ENCODE peak calls at places on chromosomes 7 and 10, in five cellular contexts. S, P, W, L and Y are unnamed samples.
A peak's percentile ranks its signal among the peaks of the same experiment; 100 is the strongest.

GRCh38 chr10:78688945-78689935 is 379.5 kb upstream of the ZMIZ1 start:
- DNase-seq in S (no peak), P (peak; percentile 38), W (peak; percentile 31), L (peak; percentile 25), Y (no peak)

GRCh38 chr10:60990663-60991062 is 46.7 kb upstream of the RHOBTB1 start:
- DNase-seq in S (no peak), P (no peak), W (no peak), L (no peak), Y (no peak)

GRCh38 chr10:12981570-12981969 is 19.9 kb downstream of the CCDC3 start:
- DNase-seq in S (peak; percentile 29), P (no peak), W (no peak), L (no peak), Y (peak; percentile 82)

GRCh38 chr10:31709501-31709900 is 219.1 kb downstream of the ARHGAP12 start:
- DNase-seq in S (no peak), P (no peak), W (no peak), L (no peak), Y (no peak)

GRCh38 chr7:128737867-128738390 is 1.2 kb upstream of the CALU start:
- DNase-seq in S (no peak), P (peak; percentile 59), W (peak; percentile 56), L (no peak), Y (peak; percentile 42)

GRCh38 chr7:57651006-57651405 is 201.0 kb downstream of the ZNF716 start:
- DNase-seq in S (no peak), P (no peak), W (no peak), L (no peak), Y (no peak)

GRCh38 chr7:20236790-20237189 is 19.6 kb upstream of the MACC1 start:
- DNase-seq in S (no peak), P (no peak), W (peak; percentile 16), L (no peak), Y (no peak)

GRCh38 chr7:93544686-93545085 is 29.8 kb downstream of the CALCR start:
- DNase-seq in S (no peak), P (no peak), W (no peak), L (no peak), Y (no peak)

GRCh38 chr7:67371429-67372305 is 375.0 kb downstream of the TYW1 start:
- DNase-seq in S (peak; percentile 21), P (peak; percentile 72), W (peak; percentile 93), L (peak; percentile 0), Y (peak; percentile 46)

GRCh38 chr7:40393660-40394059 is 258.9 kb downstream of the SUGCT start:
- DNase-seq in S (no peak), P (no peak), W (no peak), L (no peak), Y (no peak)

GRCh38 chr10:91909178-91909677 is at the start of gene FGFBP3:
- DNase-seq in S (no peak), P (peak; percentile 44), W (peak; percentile 19), L (no peak), Y (peak; percentile 63)

GRCh38 chr10:32971536-32972091 is 13.6 kb upstream of the ITGB1 start:
- DNase-seq in S (no peak), P (no peak), W (no peak), L (no peak), Y (no peak)

GRCh38 chr10:105189464-105189800 is 548.3 kb downstream of the SORCS3 start:
- DNase-seq in S (no peak), P (peak; percentile 12), W (no peak), L (no peak), Y (no peak)

GRCh38 chr10:71209324-71210030 is 2.9 kb upstream of the UNC5B start:
- DNase-seq in S (no peak), P (no peak), W (no peak), L (no peak), Y (no peak)

GRCh38 chr7:150648358-150649083 is 16.3 kb upstream of the GIMAP6 start:
- DNase-seq in S (no peak), P (no peak), W (no peak), L (no peak), Y (no peak)

GRCh38 chr10:85235258-85235657 is 906.9 kb downstream of the CCSER2 start:
- DNase-seq in S (no peak), P (no peak), W (no peak), L (no peak), Y (no peak)

GRCh38 chr7:55105952-55106351 is 87.1 kb downstream of the EGFR start:
- DNase-seq in S (no peak), P (no peak), W (no peak), L (no peak), Y (no peak)

GRCh38 chr10:836782-837181 is 94.7 kb downstream of the LARP4B start:
- DNase-seq in S (no peak), P (no peak), W (no peak), L (no peak), Y (peak; percentile 11)

GRCh38 chr7:136523581-136523980 is 344.9 kb upstream of the CHRM2 start:
- DNase-seq in S (no peak), P (no peak), W (peak; percentile 41), L (no peak), Y (peak; percentile 85)

GRCh38 chr10:26303366-26303765 is 86.8 kb downstream of the GAD2 start:
- DNase-seq in S (no peak), P (no peak), W (no peak), L (no peak), Y (no peak)

GRCh38 chr10:100730739-100731602 is 14.4 kb upstream of the PAX2 start:
- DNase-seq in S (no peak), P (peak; percentile 26), W (peak; percentile 47), L (no peak), Y (no peak)

GRCh38 chr7:12508005-12508404 is 62.5 kb upstream of the SCIN start:
- DNase-seq in S (no peak), P (no peak), W (no peak), L (no peak), Y (no peak)

GRCh38 chr7:94145602-94146001 is 141.4 kb upstream of the BET1 start:
- DNase-seq in S (no peak), P (peak; percentile 68), W (peak; percentile 27), L (no peak), Y (no peak)

GRCh38 chr10:110083884-110084283 is 76.1 kb downstream of the ADD3 start:
- DNase-seq in S (no peak), P (peak; percentile 52), W (peak; percentile 34), L (no peak), Y (peak; percentile 63)

GRCh38 chr7:108384721-108385483 is 71.3 kb downstream of the NRCAM start:
- DNase-seq in S (no peak), P (no peak), W (no peak), L (no peak), Y (no peak)